ENCODE peak calls at places on chromosome 2, in four cellular contexts. B is effector memory CD4-positive, alpha-beta T cell; V is ascending aorta; A is mammary epithelial cell. Y is an unnamed sample. For H3K4me1, the result is how much of the 10 kb centered on the place peaks cover.

GRCh38 chr2:69559696-69560482 is 83.7 kb downstream of the AAK1 start:
- DNase-seq in B (no peak), V (no peak), A (peak), Y (peak)

GRCh38 chr2:126342457-126342856 is 313.5 kb upstream of the GYPC start:
- DNase-seq in B (no peak), V (no peak), A (no peak), Y (no peak)

GRCh38 chr2:118834440-118834810 is 13.0 kb downstream of the EN1 start:
- DNase-seq in B (no peak), V (no peak), A (no peak), Y (no peak)

GRCh38 chr2:182818541-182819308 is 47.7 kb downstream of the FRZB start:
- DNase-seq in B (no peak), V (no peak), A (no peak), Y (no peak)

GRCh38 chr2:10538224-10538894 is 90.2 kb upstream of the ODC1 start:
- DNase-seq in B (no peak), V (no peak), A (peak), Y (no peak)

GRCh38 chr2:30029804-30030203 is 108.4 kb upstream of the ALK start:
- DNase-seq in B (no peak), V (no peak), A (no peak), Y (no peak)

GRCh38 chr2:169229590-169229989 is 132.7 kb downstream of the LRP2 start:
- DNase-seq in B (no peak), V (no peak), A (no peak), Y (no peak)

GRCh38 chr2:6139142-6139541 is 447.0 kb downstream of the SOX11 start:
- DNase-seq in B (no peak), V (no peak), A (no peak), Y (no peak)

GRCh38 chr2:31318360-31319336 is 84.7 kb downstream of the EHD3 start:
- DNase-seq in B (no peak), V (no peak), A (peak), Y (no peak)

GRCh38 chr2:128808462-128809255 is 490.0 kb upstream of the HS6ST1 start:
- DNase-seq in B (no peak), V (no peak), A (peak), Y (no peak)

GRCh38 chr2:213152065-213152794 is 818 bp upstream of the IKZF2 start:
- DNase-seq in B (peak), V (peak), A (peak), Y (no peak)

GRCh38 chr2:246489-247145 is 17.2 kb downstream of the SH3YL1 start:
- DNase-seq in B (peak), V (no peak), A (peak), Y (no peak)

GRCh38 chr2:224507789-224508188 is 77.4 kb downstream of the CUL3 start:
- DNase-seq in B (no peak), V (no peak), A (no peak), Y (no peak)

GRCh38 chr2:160420711-160421110 is 72.9 kb downstream of the RBMS1 start:
- DNase-seq in B (no peak), V (no peak), A (no peak), Y (no peak)

GRCh38 chr2:101341901-101342624 is 33.6 kb upstream of the RNF149 start:
- DNase-seq in B (peak), V (no peak), A (peak), Y (peak)

GRCh38 chr2:22037274-22037673 is 913.5 kb downstream of the TDRD15 start:
- DNase-seq in B (no peak), V (no peak), A (no peak), Y (no peak)

GRCh38 chr2:240577281-240578109 is 9.0 kb upstream of the CAPN10 start:
- DNase-seq in B (no peak), V (no peak), A (no peak), Y (no peak)

GRCh38 chr2:55163895-55164509 is 68.1 kb downstream of the CLHC1 start:
- DNase-seq in B (no peak), V (no peak), A (no peak), Y (no peak)

GRCh38 chr2:102301867-102302362 is 9.4 kb upstream of the IL1RL1 start:
- DNase-seq in B (peak), V (no peak), A (peak), Y (peak)

GRCh38 chr2:18900691-18901113 is 311.3 kb upstream of the NT5C1B start:
- DNase-seq in B (no peak), V (no peak), A (no peak), Y (no peak)

DNA sequence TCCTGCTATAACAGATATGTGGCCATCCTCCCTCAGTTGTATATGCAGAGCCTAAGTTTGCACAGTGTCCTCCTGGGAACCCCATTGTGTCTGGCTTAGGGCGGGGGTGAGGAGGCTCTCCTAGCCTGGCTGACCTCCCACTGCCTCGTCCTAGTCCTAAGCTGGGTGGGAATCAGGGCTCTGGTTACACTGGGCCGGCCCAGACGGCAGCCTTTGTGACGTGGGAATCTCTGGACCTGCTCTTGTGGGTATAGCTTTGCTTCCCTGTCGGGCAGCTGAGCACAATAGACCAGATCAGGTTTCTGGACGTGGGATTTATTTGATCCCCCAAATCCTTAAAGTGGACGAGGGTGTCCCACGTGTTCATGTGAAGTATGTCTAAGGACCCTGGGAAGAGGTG is 2.9 kb downstream of the ACKR3 start:
- DNase-seq in B (no peak), V (no peak), A (no peak), Y (no peak)
- H3K4me1 ChIP-seq in B (under half), V (under half), A (under half), Y (under half)

GRCh38 chr2:67259581-67260347 is 137.4 kb upstream of the ETAA1 start:
- DNase-seq in B (no peak), V (no peak), A (peak), Y (no peak)

GRCh38 chr2:67260348-67261277 is 136.5 kb upstream of the ETAA1 start:
- DNase-seq in B (no peak), V (peak), A (peak), Y (no peak)

GRCh38 chr2:67255933-67256615 is 141.1 kb upstream of the ETAA1 start:
- DNase-seq in B (no peak), V (no peak), A (peak), Y (no peak)

GRCh38 chr2:67251741-67252140 is 145.4 kb upstream of the ETAA1 start:
- DNase-seq in B (no peak), V (no peak), A (no peak), Y (no peak)

GRCh38 chr2:67256892-67257291 is 140.2 kb upstream of the ETAA1 start:
- DNase-seq in B (no peak), V (no peak), A (peak), Y (no peak)
- H3K4me1 ChIP-seq in B (under half), V (under half), A (under half), Y (under half)

GRCh38 chr2:43267393-43267792 is 41.0 kb upstream of the ZFP36L2 start:
- DNase-seq in B (no peak), V (no peak), A (no peak), Y (no peak)
- H3K4me1 ChIP-seq in B (under half), V (under half), A (under half), Y (under half)

DNA sequence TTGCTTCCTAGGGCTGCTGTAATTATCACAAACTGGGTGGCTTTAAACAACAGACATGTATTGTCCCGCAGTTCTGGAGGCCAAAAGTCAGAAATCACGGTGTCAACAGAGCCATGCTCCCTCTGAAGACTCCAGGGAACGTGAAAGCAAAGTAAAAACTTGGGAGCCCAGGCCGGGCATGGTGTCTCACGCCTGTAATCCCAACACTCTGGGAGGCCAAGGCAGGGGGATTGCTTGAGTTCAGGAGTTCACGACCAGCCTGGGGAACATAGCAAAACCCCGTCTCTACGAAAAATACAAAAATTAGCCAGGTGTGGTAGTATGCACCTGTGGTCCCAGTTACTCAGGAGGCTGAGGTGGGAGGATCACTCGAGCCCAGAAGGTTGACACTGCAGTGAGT is 63.5 kb downstream of the MCFD2 start:
- DNase-seq in B (no peak), V (no peak), A (no peak), Y (no peak)
- H3K4me1 ChIP-seq in B (under half), V (half or more), A (half or more), Y (under half)

DNA sequence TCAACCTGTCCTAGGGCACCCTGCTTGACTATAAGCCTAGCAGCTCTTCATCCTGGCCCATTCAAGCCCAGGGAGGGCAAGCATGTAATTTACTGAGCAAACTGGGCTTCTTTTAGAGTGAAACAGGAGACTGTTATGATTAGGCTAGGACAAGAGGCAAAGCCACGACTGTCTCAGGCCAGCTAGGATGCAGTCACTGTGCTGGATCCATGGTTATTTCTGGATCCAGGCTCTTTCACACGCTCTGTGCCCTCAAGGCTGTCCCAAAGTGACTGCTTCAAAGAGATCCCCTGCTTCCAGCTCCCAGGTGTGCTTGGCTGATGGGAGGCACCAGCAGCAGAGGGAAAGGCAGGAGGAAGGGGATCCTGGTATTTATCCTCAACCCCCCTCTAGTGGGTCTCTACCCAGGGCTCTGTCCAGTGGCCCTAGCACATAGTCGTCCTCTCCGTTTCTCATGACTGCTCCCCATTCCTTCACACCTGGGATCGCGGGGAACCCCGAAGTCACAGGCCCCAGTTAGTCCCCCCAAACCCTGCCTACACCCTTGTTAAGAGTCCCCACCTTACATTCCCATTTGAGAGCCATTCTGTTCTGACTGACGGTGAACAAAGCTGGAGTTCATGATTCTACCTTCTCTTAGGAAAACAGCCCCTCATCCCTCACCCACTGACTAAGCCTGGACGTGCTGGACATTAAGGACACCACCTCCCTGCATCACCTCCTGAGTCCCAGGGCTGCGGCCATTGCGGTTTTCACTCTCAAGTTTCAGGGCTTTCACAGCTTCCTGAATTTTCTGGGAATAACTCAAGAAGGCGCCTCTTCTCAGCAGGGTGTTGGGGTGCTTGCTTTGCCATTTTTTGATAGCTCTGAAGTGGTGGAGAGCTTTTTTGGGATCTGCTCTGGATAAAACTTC is 63.2 kb downstream of the POLR1A start:
- DNase-seq in B (no peak), V (no peak), A (no peak), Y (no peak)
- H3K4me1 ChIP-seq in B (under half), V (under half), A (under half), Y (under half)

GRCh38 chr2:88836351-88836750 is 144.9 kb downstream of the RPIA start:
- DNase-seq in B (no peak), V (no peak), A (no peak), Y (no peak)
- H3K4me1 ChIP-seq in B (under half), V (under half), A (under half), Y (under half)

GRCh38 chr2:112004246-112004645 is 50.8 kb upstream of the TMEM87B start:
- DNase-seq in B (no peak), V (peak), A (no peak), Y (peak)
- H3K4me1 ChIP-seq in B (under half), V (under half), A (under half), Y (under half)

Y was measured in naive thymus-derived CD4-positive, alpha-beta T cell.